ENCODE peak calls at places on chromosomes 16 and 17, in four cellular contexts. One of them, this sample, is unnamed.

GRCh38 chr16:79563919-79564318 is 36.6 kb downstream of the MAF start:
- DNase-seq in GM12878: no peak
- DNase-seq in K562: no peak
- DNase-seq in HepG2: no peak
- DNase-seq in this sample: peak

GRCh38 chr16:30567991-30568638 is 3.4 kb downstream of the ZNF688 start:
- DNase-seq in HepG2: peak
- DNase-seq in K562: no peak
- DNase-seq in GM12878: peak
- DNase-seq in this sample: no peak

GRCh38 chr17:14356043-14356637 is 55.3 kb downstream of the HS3ST3B1 start:
- DNase-seq in GM12878: no peak
- DNase-seq in HepG2: no peak
- DNase-seq in K562: no peak
- DNase-seq in this sample: no peak

GRCh38 chr16:53642094-53642493 is 61.6 kb downstream of the RPGRIP1L start:
- DNase-seq in HepG2: no peak
- DNase-seq in GM12878: no peak
- DNase-seq in K562: no peak
- DNase-seq in this sample: no peak

GRCh38 chr17:74290340-74290739 is 16.3 kb downstream of the DNAI2 start:
- DNase-seq in K562: peak
- DNase-seq in GM12878: no peak
- DNase-seq in HepG2: no peak
- DNase-seq in this sample: no peak

GRCh38 chr16:55264949-55265348 is 59.1 kb upstream of the IRX6 start:
- DNase-seq in GM12878: no peak
- DNase-seq in K562: no peak
- DNase-seq in HepG2: no peak
- DNase-seq in this sample: no peak

GRCh38 chr17:19004601-19005441 is at the start of gene FAM83G:
- DNase-seq in K562: peak
- DNase-seq in HepG2: peak
- DNase-seq in GM12878: peak
- DNase-seq in this sample: peak

GRCh38 chr16:88807142-88807625 is 3.6 kb downstream of the CDT1 start:
- DNase-seq in HepG2: no peak
- DNase-seq in K562: no peak
- DNase-seq in GM12878: no peak
- DNase-seq in this sample: no peak

GRCh38 chr16:27102701-27103575 is 36.2 kb downstream of the C16orf82 start:
- DNase-seq in HepG2: no peak
- DNase-seq in GM12878: no peak
- DNase-seq in K562: no peak
- DNase-seq in this sample: no peak

GRCh38 chr16:69404275-69404805 is 18.5 kb upstream of the TERF2 start:
- DNase-seq in GM12878: no peak
- DNase-seq in K562: peak
- DNase-seq in HepG2: peak
- DNase-seq in this sample: no peak

GRCh38 chr17:43314582-43314981 is 80.8 kb upstream of the RNU2-1 start:
- DNase-seq in GM12878: no peak
- DNase-seq in HepG2: no peak
- DNase-seq in K562: no peak
- DNase-seq in this sample: no peak

GRCh38 chr17:66098040-66098439 is 93.9 kb downstream of the CEP112 start:
- DNase-seq in HepG2: no peak
- DNase-seq in GM12878: no peak
- DNase-seq in K562: no peak
- DNase-seq in this sample: no peak

GRCh38 chr16:22189473-22190168 is 16.5 kb upstream of the EEF2K start:
- DNase-seq in GM12878: no peak
- DNase-seq in HepG2: no peak
- DNase-seq in K562: no peak
- DNase-seq in this sample: no peak

GRCh38 chr17:51228177-51228576 is 31.7 kb downstream of the MBTD1 start:
- DNase-seq in HepG2: no peak
- DNase-seq in K562: no peak
- DNase-seq in GM12878: no peak
- DNase-seq in this sample: no peak

GRCh38 chr16:52090080-52090479 is 456.9 kb downstream of the TOX3 start:
- DNase-seq in GM12878: no peak
- DNase-seq in HepG2: no peak
- DNase-seq in K562: no peak
- DNase-seq in this sample: no peak

GRCh38 chr17:17751489-17751995 is 70.3 kb downstream of the RAI1 start:
- DNase-seq in K562: no peak
- DNase-seq in HepG2: no peak
- DNase-seq in GM12878: no peak
- DNase-seq in this sample: no peak

GRCh38 chr17:64057701-64058263 is 37.3 kb upstream of the ICAM2 start:
- DNase-seq in K562: no peak
- DNase-seq in HepG2: peak
- DNase-seq in GM12878: no peak
- DNase-seq in this sample: no peak

GRCh38 chr17:63824362-63824761 is 2.9 kb upstream of the PSMC5 start:
- DNase-seq in HepG2: no peak
- DNase-seq in GM12878: no peak
- DNase-seq in K562: no peak
- DNase-seq in this sample: no peak

GRCh38 chr17:45227631-45228120 is 6.0 kb downstream of the FMNL1 start:
- DNase-seq in GM12878: no peak
- DNase-seq in K562: no peak
- DNase-seq in HepG2: no peak
- DNase-seq in this sample: no peak

GRCh38 chr17:79797492-79798295 is 817 bp upstream of the CBX8 start:
- DNase-seq in HepG2: no peak
- DNase-seq in GM12878: no peak
- DNase-seq in K562: peak
- DNase-seq in this sample: peak

GRCh38 chr17:27836651-27837050 is 36.3 kb upstream of the NOS2 start:
- DNase-seq in K562: no peak
- DNase-seq in GM12878: no peak
- DNase-seq in HepG2: no peak
- DNase-seq in this sample: no peak

GRCh38 chr17:15279011-15279477 is 13.9 kb upstream of the PMP22 start:
- DNase-seq in K562: no peak
- DNase-seq in HepG2: no peak
- DNase-seq in GM12878: no peak
- DNase-seq in this sample: no peak

GRCh38 chr16:7268182-7268581 is 64.5 kb upstream of the RBFOX1 start:
- DNase-seq in HepG2: peak
- DNase-seq in K562: peak
- DNase-seq in GM12878: no peak
- DNase-seq in this sample: no peak

GRCh38 chr17:1344521-1344920 is 55.5 kb downstream of the YWHAE start:
- DNase-seq in HepG2: no peak
- DNase-seq in GM12878: no peak
- DNase-seq in K562: no peak
- DNase-seq in this sample: no peak

GRCh38 chr16:56889206-56889605 is 24.2 kb downstream of the SLC12A3 start:
- DNase-seq in GM12878: no peak
- DNase-seq in K562: peak
- DNase-seq in HepG2: no peak
- DNase-seq in this sample: no peak

GRCh38 chr17:70327279-70327678 is 157.9 kb downstream of the KCNJ2 start:
- DNase-seq in K562: no peak
- DNase-seq in GM12878: no peak
- DNase-seq in HepG2: no peak
- DNase-seq in this sample: no peak

GRCh38 chr17:70622382-70623260 is 453.3 kb downstream of the KCNJ2 start:
- DNase-seq in K562: peak
- DNase-seq in GM12878: no peak
- DNase-seq in HepG2: no peak
- DNase-seq in this sample: peak

GRCh38 chr16:76059186-76059585 is 218.0 kb upstream of the CNTNAP4 start:
- DNase-seq in GM12878: no peak
- DNase-seq in K562: no peak
- DNase-seq in HepG2: no peak
- DNase-seq in this sample: no peak

GRCh38 chr17:35914354-35914753 is 16.2 kb downstream of the RDM1 start:
- DNase-seq in GM12878: no peak
- DNase-seq in HepG2: no peak
- DNase-seq in K562: no peak
- DNase-seq in this sample: no peak

GRCh38 chr17:17792551-17793377 is 44.0 kb downstream of the SREBF1 start:
- DNase-seq in K562: peak
- DNase-seq in HepG2: no peak
- DNase-seq in GM12878: no peak
- DNase-seq in this sample: peak

GRCh38 chr17:77857613-77858012 is 100.9 kb upstream of the TNRC6C start:
- DNase-seq in K562: no peak
- DNase-seq in HepG2: no peak
- DNase-seq in GM12878: no peak
- DNase-seq in this sample: no peak

GRCh38 chr17:9669551-9670008 is 24.3 kb downstream of the USP43 start:
- DNase-seq in K562: no peak
- DNase-seq in HepG2: no peak
- DNase-seq in GM12878: no peak
- DNase-seq in this sample: no peak

GRCh38 chr17:29568331-29569244 is at the start of gene TP53I13:
- DNase-seq in K562: peak
- DNase-seq in GM12878: no peak
- DNase-seq in HepG2: peak
- DNase-seq in this sample: peak

DNA sequence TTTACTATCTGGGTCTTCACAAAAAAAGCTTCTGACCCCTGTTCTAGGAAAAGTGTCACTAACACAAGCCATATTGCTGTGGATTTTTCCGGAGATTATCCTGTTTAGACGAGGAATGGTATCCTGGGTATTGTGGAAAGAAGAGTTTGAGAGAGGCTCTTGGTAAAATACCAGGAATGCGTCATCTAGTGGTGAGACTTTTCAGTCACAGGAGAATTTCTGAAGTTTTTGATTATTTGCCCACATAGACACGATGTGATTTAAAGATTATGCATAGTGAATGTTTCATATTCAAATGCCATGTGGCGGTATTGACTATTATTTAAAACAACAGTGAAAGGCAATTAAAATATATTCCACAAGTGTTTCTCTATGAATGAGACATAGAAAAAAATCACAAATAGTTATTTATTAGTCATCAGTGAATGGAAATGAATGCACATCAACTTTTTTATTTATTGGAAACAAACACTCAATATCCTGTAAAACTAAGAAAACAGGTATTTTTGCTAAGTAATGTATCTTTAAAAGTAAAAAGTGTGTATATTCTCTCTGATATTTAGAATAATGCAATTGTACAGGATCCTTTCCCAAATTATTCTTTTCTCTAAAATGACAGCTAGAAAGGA is 7.8 kb downstream of the KRT28 start:
- DNase-seq in K562: peak
- DNase-seq in HepG2: peak
- DNase-seq in GM12878: no peak
- DNase-seq in this sample: no peak
- TF ChIP-seq ETV6 in K562: no peak
- TF ChIP-seq ETV6 in HepG2: no peak
- TF ChIP-seq ETV6 in GM12878: no peak
- TF ChIP-seq ETV6 in this sample: no peak

DNA sequence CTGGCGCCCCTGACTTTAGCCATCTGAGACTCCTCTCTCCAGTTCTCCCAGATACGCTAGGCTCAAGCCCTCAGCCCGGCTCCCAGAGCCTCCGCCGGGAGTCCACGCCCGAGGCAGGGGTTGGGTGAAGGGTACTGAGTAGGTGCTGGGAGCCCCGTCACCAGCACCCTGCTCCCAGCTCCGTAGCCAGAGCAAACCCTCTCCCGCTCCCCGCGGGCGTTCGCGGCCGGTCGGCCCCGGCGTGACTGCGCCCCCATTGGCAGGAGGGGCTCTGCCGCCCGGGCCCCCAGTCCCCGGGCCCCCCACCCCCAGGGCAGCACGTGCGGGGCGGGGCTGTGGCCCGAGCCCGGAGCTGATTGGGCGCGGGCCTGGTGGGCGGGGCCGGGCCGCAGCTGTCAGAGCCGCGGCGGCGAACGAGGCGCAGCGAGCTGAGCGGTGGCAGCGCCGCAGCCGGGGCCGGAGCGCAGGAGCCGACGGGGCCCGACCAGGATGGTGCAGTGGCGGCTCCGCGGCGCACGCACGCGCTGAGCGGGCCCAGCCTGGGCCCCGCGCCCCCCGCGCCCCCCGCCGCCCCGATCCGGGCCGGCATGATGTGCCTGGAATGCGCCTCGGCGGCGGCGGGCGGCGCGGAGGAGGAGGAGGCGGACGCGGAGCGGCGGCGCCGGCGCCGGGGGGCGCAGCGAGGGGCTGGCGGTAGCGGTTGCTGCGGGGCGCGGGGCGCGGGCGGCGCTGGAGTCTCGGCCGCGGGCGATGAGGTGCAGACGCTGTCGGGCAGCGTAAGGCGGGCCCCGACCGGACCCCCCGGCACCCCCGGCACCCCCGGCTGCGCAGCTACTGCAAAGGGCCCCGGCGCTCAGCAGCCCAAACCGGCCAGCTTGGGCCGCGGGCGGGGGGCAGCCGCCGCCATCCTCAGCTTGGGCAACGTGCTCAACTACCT is at the start of gene SPNS2:
- DNase-seq in HepG2: no peak
- DNase-seq in K562: peak
- DNase-seq in GM12878: no peak
- DNase-seq in this sample: peak
- TF ChIP-seq ETV6 in HepG2: no peak
- TF ChIP-seq ETV6 in K562: no peak
- TF ChIP-seq ETV6 in GM12878: no peak
- TF ChIP-seq ETV6 in this sample: no peak

DNA sequence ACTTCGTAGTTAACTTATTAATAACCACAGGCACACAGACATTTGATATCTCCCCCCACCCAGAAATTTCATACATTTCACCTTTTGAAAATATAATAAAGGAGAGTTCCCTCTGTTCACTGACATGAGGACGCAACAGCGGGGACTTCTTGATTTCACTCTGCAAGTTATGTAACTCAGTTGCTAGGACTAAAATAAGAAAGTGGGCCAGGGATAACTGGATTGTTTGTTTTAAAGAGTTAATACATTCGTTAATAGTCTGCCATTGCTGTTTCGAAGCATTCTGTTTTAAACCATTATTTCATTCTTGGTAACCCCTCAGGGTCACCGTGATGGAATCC is 1.2 kb downstream of the RHOT1 start:
- DNase-seq in GM12878: no peak
- DNase-seq in K562: no peak
- DNase-seq in HepG2: no peak
- DNase-seq in this sample: no peak
- TF ChIP-seq ETV6 in GM12878: no peak
- TF ChIP-seq ETV6 in K562: no peak
- TF ChIP-seq ETV6 in HepG2: no peak
- TF ChIP-seq ETV6 in this sample: no peak

GRCh38 chr17:72363336-72363620 is 242.5 kb downstream of the SOX9 start:
- DNase-seq in K562: no peak
- DNase-seq in HepG2: no peak
- DNase-seq in GM12878: no peak
- DNase-seq in this sample: no peak

GRCh38 chr17:72361892-72362291 is 241.1 kb downstream of the SOX9 start:
- DNase-seq in K562: no peak
- DNase-seq in HepG2: no peak
- DNase-seq in GM12878: no peak
- DNase-seq in this sample: no peak

GRCh38 chr17:72360386-72360940 is 239.6 kb downstream of the SOX9 start:
- DNase-seq in HepG2: peak
- DNase-seq in K562: no peak
- DNase-seq in GM12878: no peak
- DNase-seq in this sample: no peak

GRCh38 chr17:72359811-72360210 is 239.0 kb downstream of the SOX9 start:
- DNase-seq in HepG2: no peak
- DNase-seq in K562: no peak
- DNase-seq in GM12878: no peak
- DNase-seq in this sample: no peak

GRCh38 chr17:72362466-72363335 is 241.9 kb downstream of the SOX9 start:
- DNase-seq in K562: no peak
- DNase-seq in HepG2: peak
- DNase-seq in GM12878: no peak
- DNase-seq in this sample: no peak
- TF ChIP-seq ETV6 in K562: no peak
- TF ChIP-seq ETV6 in HepG2: no peak
- TF ChIP-seq ETV6 in GM12878: no peak
- TF ChIP-seq ETV6 in this sample: no peak